ENCODE peak calls at places on chromosomes 5 and 9, in six cellular contexts. G is HepG2, W is H1, I is K562, L is GM12878, Y is HCT116. R is an unnamed sample.

GRCh38 chr5:32928761-32929160 is 217.6 kb downstream of the NPR3 start:
- DNase-seq in W (no peak), L (no peak), G (no peak), Y (no peak), I (no peak), R (no peak)

GRCh38 chr5:62327627-62328026 is 21.6 kb downstream of the KIF2A start:
- DNase-seq in G (no peak), Y (no peak), W (no peak), L (no peak), I (no peak), R (no peak)

GRCh38 chr5:40223884-40224402 is 455.8 kb upstream of the PTGER4 start:
- DNase-seq in L (peak), I (no peak), G (no peak), Y (no peak), W (no peak), R (no peak)

GRCh38 chr9:94697972-94698581 is 28.4 kb upstream of the AOPEP start:
- DNase-seq in W (no peak), G (peak), Y (no peak), L (no peak), I (no peak), R (peak)

GRCh38 chr9:78438765-78439164 is 141.8 kb downstream of the PSAT1 start:
- DNase-seq in Y (no peak), W (no peak), G (no peak), I (no peak), L (no peak), R (no peak)

GRCh38 chr5:95835682-95836405 is 13.3 kb upstream of the GLRX start:
- DNase-seq in G (no peak), I (no peak), L (no peak), W (no peak), Y (no peak), R (no peak)

GRCh38 chr9:24832307-24832706 is 286.6 kb upstream of the IZUMO3 start:
- DNase-seq in Y (no peak), L (no peak), G (peak), W (no peak), I (no peak), R (peak)

GRCh38 chr5:137666109-137666850 is 69.6 kb downstream of the KLHL3 start:
- DNase-seq in G (no peak), L (peak), Y (no peak), W (no peak), I (no peak), R (no peak)

GRCh38 chr5:65566505-65566904 is 3.4 kb downstream of the PPWD1 start:
- DNase-seq in L (no peak), W (no peak), Y (no peak), I (no peak), G (no peak), R (no peak)

GRCh38 chr9:82553654-82554366 is 509.1 kb downstream of the RASEF start:
- DNase-seq in I (no peak), Y (no peak), L (no peak), G (no peak), W (no peak), R (no peak)

GRCh38 chr9:129333961-129334743 is 156.1 kb upstream of the IER5L start:
- DNase-seq in L (no peak), W (peak), G (peak), Y (peak), I (peak), R (peak)

GRCh38 chr5:144125163-144125726 is 45.2 kb downstream of the YIPF5 start:
- DNase-seq in G (no peak), W (no peak), Y (no peak), L (no peak), I (no peak), R (peak)

GRCh38 chr5:76337949-76338589 is 65.0 kb upstream of the IQGAP2 start:
- DNase-seq in W (peak), I (peak), Y (peak), L (peak), G (peak), R (peak)

GRCh38 chr5:28448791-28449190 is 1410.4 kb upstream of the CDH9 start:
- DNase-seq in L (no peak), G (no peak), Y (no peak), I (no peak), W (no peak), R (no peak)

GRCh38 chr5:96377167-96377566 is 55.9 kb downstream of the PCSK1 start:
- DNase-seq in W (no peak), L (no peak), I (no peak), G (no peak), Y (no peak), R (no peak)

GRCh38 chr9:74285075-74285474 is 212.1 kb upstream of the RORB start:
- DNase-seq in G (no peak), Y (no peak), W (no peak), I (no peak), L (no peak), R (no peak)

GRCh38 chr9:2242778-2243395 is 227.7 kb downstream of the SMARCA2 start:
- DNase-seq in I (no peak), W (no peak), Y (no peak), L (no peak), G (no peak), R (no peak)

GRCh38 chr5:149646564-149646963 is 65.3 kb downstream of the ARHGEF37 start:
- DNase-seq in I (peak), L (no peak), W (no peak), G (no peak), Y (no peak), R (no peak)

GRCh38 chr9:125428060-125428481 is 166.4 kb downstream of the GAPVD1 start:
- DNase-seq in I (peak), Y (peak), G (no peak), L (no peak), W (no peak), R (no peak)

GRCh38 chr5:172282277-172283019 is 1.1 kb downstream of the UBTD2 start:
- DNase-seq in L (no peak), I (no peak), Y (no peak), W (no peak), G (no peak), R (no peak)

GRCh38 chr5:136032564-136032963 is 3.8 kb downstream of the TGFBI start:
- DNase-seq in Y (no peak), L (no peak), I (no peak), G (peak), W (no peak), R (no peak)

GRCh38 chr9:134422701-134423100 is 96.4 kb downstream of the RXRA start:
- DNase-seq in I (no peak), L (no peak), Y (no peak), W (no peak), G (no peak), R (no peak)

GRCh38 chr9:117344892-117345660 is 69.8 kb downstream of the ASTN2 start:
- DNase-seq in I (no peak), L (no peak), Y (no peak), W (no peak), G (no peak), R (no peak)

GRCh38 chr9:106962105-106962504 is 99.1 kb downstream of the ZNF462 start:
- DNase-seq in Y (no peak), L (no peak), I (no peak), W (no peak), G (no peak), R (no peak)

GRCh38 chr5:177094224-177095087 is 7.7 kb downstream of the FGFR4 start:
- DNase-seq in W (no peak), L (no peak), G (peak), I (no peak), Y (no peak), R (no peak)

GRCh38 chr9:128244443-128245226 is 31.2 kb downstream of the GOLGA2 start:
- DNase-seq in L (no peak), W (no peak), Y (no peak), I (peak), G (peak), R (no peak)

GRCh38 chr5:80193421-80193820 is 62.4 kb downstream of the SERINC5 start:
- DNase-seq in G (no peak), Y (no peak), L (no peak), I (no peak), W (no peak), R (no peak)

GRCh38 chr5:150801117-150801927 is 22.8 kb downstream of the SMIM3 start:
- DNase-seq in I (peak), W (no peak), G (peak), L (no peak), Y (peak), R (peak)

GRCh38 chr9:81557452-81557956 is 131.8 kb downstream of the TLE1 start:
- DNase-seq in I (no peak), W (no peak), Y (no peak), L (no peak), G (no peak), R (no peak)

GRCh38 chr9:132600326-132600984 is 18.0 kb downstream of the BARHL1 start:
- DNase-seq in W (no peak), Y (no peak), G (no peak), L (no peak), I (no peak), R (no peak)
- TF ChIP-seq ZNF274 in W (no peak), Y (no peak), G (no peak), L (no peak), I (no peak), R (no peak)

GRCh38 chr9:123361731-123362560 is 5.9 kb downstream of the CRB2 start:
- DNase-seq in I (no peak), L (no peak), G (no peak), W (no peak), Y (no peak), R (no peak)

GRCh38 chr9:123359106-123359505 is 3.1 kb downstream of the CRB2 start:
- DNase-seq in W (no peak), G (no peak), Y (no peak), I (no peak), L (no peak), R (no peak)

GRCh38 chr9:123359546-123359945 is 3.5 kb downstream of the CRB2 start:
- DNase-seq in Y (no peak), W (no peak), L (no peak), I (no peak), G (no peak), R (no peak)

GRCh38 chr9:123361086-123361730 is 5.2 kb downstream of the CRB2 start:
- DNase-seq in L (no peak), Y (no peak), W (no peak), I (peak), G (no peak), R (no peak)

DNA sequence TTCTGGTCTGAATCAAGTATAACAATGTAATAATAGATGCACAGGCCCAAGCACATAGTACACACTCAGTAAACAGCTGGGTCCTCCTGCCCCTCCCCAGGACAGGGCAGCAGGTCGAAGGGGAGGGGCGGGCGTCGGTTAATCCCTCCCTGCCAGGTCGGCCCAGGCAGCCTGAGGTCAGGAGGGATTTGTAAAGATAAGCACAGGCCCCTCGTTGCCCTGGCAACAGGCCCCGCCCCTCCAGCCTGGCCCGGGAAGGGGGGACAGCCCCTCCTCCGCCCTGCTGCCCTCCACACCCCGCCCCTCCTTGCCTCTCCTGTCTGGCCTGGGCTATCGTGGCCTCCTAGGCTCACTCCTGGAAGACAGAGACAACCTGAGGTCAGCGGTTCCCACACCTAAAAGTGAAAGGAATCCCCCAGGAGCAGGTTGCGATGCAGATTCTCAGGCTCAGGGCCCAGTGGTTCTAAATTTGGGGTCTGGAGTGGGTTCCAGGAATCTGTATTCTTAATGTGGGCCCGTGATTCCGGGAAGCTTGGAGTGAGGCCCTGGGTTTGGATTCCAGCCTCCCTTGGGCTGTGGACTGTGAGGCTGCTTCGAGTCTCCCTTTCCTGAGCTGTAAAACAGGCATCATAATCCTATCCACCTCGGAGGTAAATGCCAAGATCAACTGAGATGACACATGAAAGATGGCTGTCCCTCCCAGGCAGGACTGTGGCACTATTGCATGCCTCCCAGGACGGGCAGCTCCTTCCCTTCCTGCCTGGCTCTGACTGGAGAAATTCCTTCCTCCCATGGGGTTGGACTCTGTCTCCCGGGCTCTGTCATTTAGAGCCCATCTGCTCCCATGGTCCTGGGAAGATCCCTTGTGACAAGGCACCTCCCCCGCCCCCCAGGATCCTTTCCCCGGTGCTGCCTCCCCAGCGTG is 4.4 kb downstream of the CRB2 start:
- DNase-seq in W (peak), Y (no peak), G (peak), I (peak), L (no peak), R (peak)
- TF ChIP-seq ZNF274 in W (no peak), Y (no peak), G (no peak), I (no peak), L (no peak), R (no peak)

DNA sequence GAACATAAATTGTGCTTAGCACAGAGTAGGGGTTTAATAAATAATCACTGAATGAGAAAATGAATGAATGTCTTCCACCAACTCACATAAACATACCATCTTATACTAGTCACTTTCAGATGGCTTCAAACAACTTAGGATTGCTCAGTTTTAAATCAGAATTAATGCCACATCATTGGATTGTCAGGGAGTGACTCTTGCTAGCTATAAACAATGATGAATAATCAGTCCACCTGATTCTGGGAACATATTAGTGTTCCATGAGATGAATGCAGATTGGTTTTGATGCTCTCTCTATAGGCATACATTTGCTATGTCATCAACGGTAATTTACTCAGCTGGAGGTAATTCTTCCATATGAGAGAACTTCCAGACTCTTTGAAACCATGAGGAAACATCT is 97.4 kb downstream of the CDH9 start:
- DNase-seq in G (no peak), W (no peak), Y (no peak), L (no peak), I (no peak), R (no peak)
- TF ChIP-seq ZNF274 in G (no peak), W (no peak), Y (no peak), L (no peak), I (no peak), R (no peak)

DNA sequence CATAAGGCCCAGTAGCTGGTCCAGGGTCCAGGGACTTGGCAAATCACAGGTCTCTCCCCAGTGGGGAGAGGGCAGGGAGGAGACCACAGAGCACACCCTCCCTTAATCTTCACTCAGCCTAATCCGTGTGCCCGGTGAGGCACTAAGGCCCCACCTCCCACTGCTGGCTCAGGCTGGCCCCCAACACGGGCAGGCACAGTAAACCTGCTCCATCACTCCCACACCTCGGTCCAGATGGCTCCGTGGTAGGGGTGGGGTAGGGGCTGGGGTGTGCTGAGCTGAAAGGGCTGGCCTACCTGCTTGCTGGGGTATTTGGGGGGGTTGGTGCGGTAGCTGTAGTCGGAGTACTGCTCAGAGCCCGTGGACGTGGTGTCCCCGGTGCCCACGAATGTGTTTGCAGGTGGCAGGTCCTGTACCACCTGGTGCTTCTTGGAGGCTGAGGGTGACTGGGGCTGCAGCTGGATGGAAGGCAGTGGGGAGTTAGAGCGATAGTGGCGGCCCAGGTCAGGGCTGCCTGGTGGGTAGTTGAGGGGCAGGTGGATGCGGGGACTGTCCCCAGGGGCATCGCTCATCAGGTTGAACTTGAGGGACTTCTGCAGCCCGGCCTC is 15.2 kb downstream of the PCDH1 start:
- DNase-seq in I (no peak), W (no peak), G (no peak), L (no peak), Y (no peak), R (no peak)
- TF ChIP-seq ZNF274 in I (no peak), W (no peak), G (no peak), L (no peak), Y (no peak), R (no peak)

DNA sequence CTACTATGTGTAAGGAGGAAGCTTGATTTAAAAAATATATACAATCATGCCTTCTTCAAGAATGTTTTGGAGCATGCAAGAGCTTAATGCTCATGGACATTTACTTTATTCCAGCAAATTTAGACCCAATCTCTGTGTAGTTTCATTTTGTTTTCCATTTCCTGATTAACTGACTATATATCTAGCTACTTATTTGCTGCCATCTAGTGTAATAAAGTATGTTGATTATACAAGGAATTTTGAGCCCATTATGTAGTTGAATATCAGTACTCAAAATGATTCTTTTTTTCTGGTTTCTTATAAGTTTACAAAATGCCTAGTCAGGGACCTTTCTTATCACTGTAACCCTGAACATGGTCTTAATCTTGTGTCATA is 100.0 kb upstream of the CCDC152 start:
- DNase-seq in Y (no peak), W (no peak), G (no peak), L (no peak), I (no peak), R (no peak)
- TF ChIP-seq ZNF274 in Y (no peak), W (no peak), G (no peak), L (no peak), I (no peak), R (no peak)

GRCh38 chr5:121675932-121676331 is 175.8 kb upstream of the FTMT start:
- DNase-seq in G (no peak), I (no peak), L (no peak), W (no peak), Y (no peak), R (no peak)

DNA sequence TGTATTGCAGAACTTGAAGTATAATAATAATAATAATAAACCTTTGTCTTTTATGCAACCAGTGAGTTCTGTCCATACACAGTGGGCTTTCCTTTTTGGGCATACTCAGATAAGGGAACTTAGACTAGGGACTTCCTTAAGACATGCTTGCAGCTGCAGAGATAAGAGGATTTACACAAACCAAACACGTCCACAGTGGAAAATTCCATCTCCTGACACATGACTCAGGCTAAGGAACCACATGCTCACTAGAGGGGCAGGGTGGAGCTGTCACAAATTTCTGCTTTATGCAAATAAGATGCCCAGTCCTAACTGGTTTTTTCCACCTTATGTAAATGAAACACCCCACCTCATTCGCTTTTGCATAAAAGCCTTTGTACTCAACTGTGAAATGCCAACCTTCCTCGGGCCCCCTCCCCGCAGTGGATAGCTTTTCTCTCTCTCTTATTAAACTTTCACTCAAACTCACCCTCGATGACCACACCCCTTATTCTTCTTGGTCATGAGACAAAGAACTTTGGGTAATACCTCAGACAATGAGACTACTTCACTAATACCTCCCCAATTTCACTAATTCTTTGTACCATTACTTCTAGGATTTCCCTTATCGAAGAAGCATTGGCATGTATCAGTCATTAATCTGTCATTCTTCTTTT is 170.4 kb upstream of the FTMT start:
- DNase-seq in W (no peak), Y (no peak), I (peak), L (no peak), G (no peak), R (no peak)
- TF ChIP-seq ZNF274 in W (no peak), Y (no peak), I (no peak), L (no peak), G (no peak), R (no peak)

DNA sequence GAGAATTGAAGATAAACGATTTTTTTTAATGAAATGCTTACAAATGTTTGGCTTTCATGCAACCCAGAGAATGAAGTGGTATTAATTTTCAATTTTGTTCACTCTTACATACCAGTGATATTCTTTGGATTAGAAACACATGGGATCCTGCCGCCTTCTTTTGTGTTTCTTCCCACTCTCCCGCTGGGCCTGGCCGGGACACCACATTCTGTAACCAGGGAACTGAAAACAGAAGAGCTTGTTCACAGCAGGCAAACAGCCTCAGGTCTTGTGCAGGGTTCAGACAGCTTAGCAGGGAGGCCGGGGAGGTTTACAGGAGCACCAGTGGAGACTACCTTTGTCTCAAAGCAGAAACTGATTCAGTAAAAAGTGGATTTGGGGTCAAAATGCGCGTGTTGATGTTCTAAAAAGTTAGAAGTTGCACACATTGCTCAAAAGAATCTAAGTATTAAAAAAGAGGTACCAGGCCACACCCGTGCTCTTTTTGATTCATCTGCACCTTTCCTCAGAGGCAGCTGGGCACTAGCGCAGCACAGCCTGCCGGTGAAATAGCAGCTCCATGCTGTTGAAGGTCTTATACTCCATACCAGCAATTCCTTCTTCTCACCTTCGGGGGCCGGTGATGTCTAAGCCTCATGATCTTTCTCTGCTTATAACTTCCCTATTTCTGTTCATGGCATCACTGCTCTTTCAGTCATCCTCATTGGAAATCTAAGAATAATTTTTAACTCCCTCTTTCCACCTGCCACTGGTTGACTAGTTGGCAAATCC is 67.1 kb downstream of the GRAMD2B start:
- DNase-seq in Y (no peak), L (no peak), G (no peak), I (no peak), W (no peak), R (peak)
- TF ChIP-seq ZNF274 in Y (no peak), L (no peak), G (no peak), I (no peak), W (no peak), R (no peak)

R was measured in NT2/D1.